ENCODE peak calls at places on chromosome 4, in ten cellular contexts. U is EL, K is Right ventricle myocardium superior, D is chondrocyte, B is Calu3, T is left lung, C is immature natural killer cell, Z is amniotic epithelial cell, J is astrocyte, E is neural progenitor cell. P is an unnamed sample.

GRCh38 chr4:123495530-123495929 is 98.9 kb downstream of the SPRY1 start:
- DNase-seq in K (no peak), C (no peak), Z (peak), D (no peak), B (no peak), T (no peak), E (no peak), J (no peak), U (no peak), P (no peak)

GRCh38 chr4:168795346-168795745 is 214.7 kb downstream of the CBR4 start:
- DNase-seq in T (no peak), B (no peak), C (no peak), J (no peak), U (no peak), D (no peak), K (no peak), E (no peak), Z (no peak), P (no peak)

GRCh38 chr4:84677093-84677492 is 94.2 kb downstream of the CDS1 start:
- DNase-seq in J (no peak), E (no peak), C (no peak), D (no peak), B (no peak), K (no peak), Z (no peak), T (no peak), U (no peak), P (no peak)

GRCh38 chr4:169619958-169620845 is at the start of gene CLCN3:
- DNase-seq in C (peak), B (peak), Z (peak), E (peak), U (peak), K (peak), J (peak), D (peak), T (peak), P (peak)

GRCh38 chr4:66357316-66357715 is 687.0 kb upstream of the EPHA5 start:
- DNase-seq in C (no peak), B (no peak), T (no peak), E (no peak), Z (peak), D (no peak), U (peak), K (no peak), J (peak), P (no peak)

GRCh38 chr4:168092176-168092712 is at the start of gene ANXA10:
- DNase-seq in Z (no peak), C (no peak), K (no peak), J (no peak), T (no peak), E (no peak), B (no peak), U (no peak), D (no peak), P (no peak)

GRCh38 chr4:124915073-124915472 is 202.5 kb upstream of the ANKRD50 start:
- DNase-seq in E (no peak), T (no peak), Z (no peak), K (no peak), D (no peak), U (no peak), B (no peak), J (no peak), C (no peak), P (no peak)

GRCh38 chr4:74092957-74093356 is 6.0 kb downstream of the CXCL2 start:
- DNase-seq in D (no peak), T (no peak), E (no peak), B (no peak), C (no peak), K (no peak), J (peak), Z (no peak), U (no peak), P (no peak)

GRCh38 chr4:99077177-99077576 is 11.4 kb downstream of the ADH5 start:
- DNase-seq in J (no peak), T (no peak), U (no peak), E (no peak), K (no peak), C (no peak), Z (no peak), D (no peak), B (no peak), P (no peak)

GRCh38 chr4:87152310-87153061 is 67.9 kb downstream of the KLHL8 start:
- DNase-seq in D (no peak), J (no peak), T (no peak), E (peak), K (no peak), Z (no peak), C (no peak), B (no peak), U (no peak), P (no peak)

GRCh38 chr4:122453384-122454000 is 3.0 kb downstream of the IL2 start:
- DNase-seq in D (no peak), B (no peak), J (no peak), E (no peak), C (no peak), Z (no peak), T (no peak), U (no peak), K (no peak), P (no peak)

GRCh38 chr4:65661469-65661868 is 8.8 kb downstream of the EPHA5 start:
- DNase-seq in E (no peak), U (no peak), J (peak), K (no peak), B (no peak), Z (no peak), D (no peak), T (no peak), C (no peak), P (no peak)